ENCODE peak calls at places on chromosome 1, in nine cellular contexts. S, C, H, W, U, K, L, G and J are unnamed samples.
A peak's percentile ranks its signal among the peaks of the same experiment; 100 is the strongest.

GRCh38 chr1:39675220-39675619 is 3.3 kb upstream of the NT5C1A start:
- DNase-seq in S (no peak), C (peak; percentile 96), H (no peak), W (no peak), U (no peak), K (no peak), L (no peak), G (no peak), J (no peak)

GRCh38 chr1:33682371-33682770 is 181.5 kb upstream of the HMGB4 start:
- DNase-seq in S (no peak), C (no peak), H (no peak), W (no peak), U (no peak), K (no peak), L (peak; percentile 79), G (no peak), J (no peak)

GRCh38 chr1:226579781-226580323 is 31.3 kb downstream of the STUM start:
- DNase-seq in S (no peak), C (no peak), H (no peak), W (no peak), U (no peak), K (no peak), L (no peak), G (no peak), J (no peak)

GRCh38 chr1:241235236-241235897 is 121.6 kb downstream of the RGS7 start:
- DNase-seq in S (peak; percentile 3), C (no peak), H (peak; percentile 34), W (no peak), U (no peak), K (no peak), L (no peak), G (no peak), J (no peak)

GRCh38 chr1:115089443-115090340 is at the start of gene TSPAN2:
- DNase-seq in S (peak; percentile 62), C (no peak), H (peak; percentile 38), W (peak; percentile 56), U (peak; percentile 88), K (peak; percentile 10), L (peak; percentile 49), G (no peak), J (peak; percentile 45)

GRCh38 chr1:194103516-194104246 is 917.3 kb upstream of the B3GALT2 start:
- DNase-seq in S (no peak), C (no peak), H (no peak), W (no peak), U (no peak), K (no peak), L (no peak), G (no peak), J (no peak)

GRCh38 chr1:56435434-56436337 is 143.7 kb downstream of the PLPP3 start:
- DNase-seq in S (peak; percentile 90), C (no peak), H (no peak), W (no peak), U (no peak), K (no peak), L (no peak), G (no peak), J (peak; percentile 87)

GRCh38 chr1:56447732-56448276 is 131.6 kb downstream of the PLPP3 start:
- DNase-seq in S (no peak), C (no peak), H (no peak), W (no peak), U (no peak), K (no peak), L (no peak), G (no peak), J (no peak)

GRCh38 chr1:213457097-213457680 is 406.1 kb downstream of the RPS6KC1 start:
- DNase-seq in S (no peak), C (no peak), H (no peak), W (no peak), U (peak; percentile 25), K (no peak), L (no peak), G (no peak), J (no peak)

GRCh38 chr1:93676424-93676823 is 5.2 kb downstream of the BCAR3 start:
- DNase-seq in S (no peak), C (no peak), H (no peak), W (no peak), U (no peak), K (no peak), L (no peak), G (no peak), J (no peak)

GRCh38 chr1:20430355-20431290 is 55.4 kb downstream of the CAMK2N1 start:
- DNase-seq in S (peak; percentile 8), C (no peak), H (peak; percentile 57), W (no peak), U (no peak), K (peak; percentile 62), L (no peak), G (no peak), J (peak; percentile 82)

GRCh38 chr1:175520186-175520585 is 223.2 kb downstream of the TNR start:
- DNase-seq in S (no peak), C (peak; percentile 17), H (no peak), W (no peak), U (no peak), K (no peak), L (peak; percentile 59), G (no peak), J (no peak)

GRCh38 chr1:91742848-91743292 is 143.1 kb downstream of the TGFBR3 start:
- DNase-seq in S (no peak), C (peak; percentile 94), H (peak; percentile 73), W (no peak), U (peak; percentile 68), K (peak; percentile 76), L (peak; percentile 84), G (no peak), J (no peak)

GRCh38 chr1:235327559-235328270 is at the start of gene ARID4B:
- DNase-seq in S (no peak), C (peak; percentile 45), H (no peak), W (no peak), U (peak; percentile 82), K (no peak), L (no peak), G (no peak), J (peak; percentile 87)

GRCh38 chr1:30752651-30752908 is 5.0 kb downstream of the LAPTM5 start:
- DNase-seq in S (no peak), C (no peak), H (no peak), W (no peak), U (no peak), K (no peak), L (no peak), G (no peak), J (no peak)

GRCh38 chr1:114093624-114094302 is 59.9 kb downstream of the SYT6 start:
- DNase-seq in S (no peak), C (no peak), H (peak; percentile 28), W (no peak), U (no peak), K (no peak), L (peak; percentile 39), G (peak; percentile 73), J (no peak)

GRCh38 chr1:246004281-246004680 is 502.8 kb downstream of the SMYD3 start:
- DNase-seq in S (no peak), C (no peak), H (no peak), W (no peak), U (no peak), K (no peak), L (peak; percentile 15), G (no peak), J (no peak)

GRCh38 chr1:180863158-180863775 is 49.4 kb upstream of the KIAA1614 start:
- DNase-seq in S (peak; percentile 30), C (peak; percentile 29), H (peak; percentile 79), W (peak; percentile 3), U (no peak), K (peak; percentile 54), L (peak; percentile 70), G (peak; percentile 50), J (peak; percentile 65)

GRCh38 chr1:112673589-112674439 is 645 bp upstream of the MOV10 start:
- DNase-seq in S (no peak), C (no peak), H (peak; percentile 87), W (no peak), U (no peak), K (peak; percentile 1), L (peak; percentile 73), G (peak; percentile 60), J (peak; percentile 52)

GRCh38 chr1:209577346-209577745 is 6.2 kb upstream of the CAMK1G start:
- DNase-seq in S (no peak), C (no peak), H (peak; percentile 43), W (no peak), U (no peak), K (no peak), L (no peak), G (peak; percentile 35), J (no peak)

GRCh38 chr1:17759114-17759513 is 4.0 kb downstream of the ACTL8 start:
- DNase-seq in S (no peak), C (no peak), H (no peak), W (no peak), U (no peak), K (no peak), L (no peak), G (no peak), J (peak; percentile 47)

GRCh38 chr1:97050501-97050900 is 328.9 kb downstream of the PTBP2 start:
- DNase-seq in S (no peak), C (no peak), H (peak; percentile 71), W (no peak), U (no peak), K (peak; percentile 25), L (peak; percentile 56), G (peak; percentile 51), J (peak; percentile 66)

GRCh38 chr1:2134604-2135307 is 59.8 kb downstream of the FAAP20 start:
- DNase-seq in S (no peak), C (no peak), H (no peak), W (no peak), U (no peak), K (no peak), L (no peak), G (no peak), J (no peak)

GRCh38 chr1:98048234-98048633 is 127.4 kb upstream of the DPYD start:
- DNase-seq in S (peak; percentile 66), C (no peak), H (peak; percentile 94), W (peak; percentile 44), U (peak; percentile 59), K (peak; percentile 8), L (peak; percentile 92), G (peak; percentile 90), J (peak; percentile 76)